ENCODE peak calls at places on chromosomes 3 and 15, in ten cellular contexts. Y, H, N, O, E, R, Z, K, P and F are unnamed samples. For H3K4me1, the result is how much of the 10 kb centered on the place peaks cover.

GRCh38 chr15:48343865-48344264 is 12.6 kb downstream of the DUT start:
- DNase-seq in P (no peak), H (no peak), R (no peak), Y (no peak), N (no peak), K (no peak), E (no peak), O (no peak), Z (no peak), F (no peak)

GRCh38 chr15:51775967-51776816 is 24.8 kb downstream of the TMOD2 start:
- DNase-seq in Y (peak), O (peak), E (no peak), P (no peak), R (peak), N (no peak), H (peak), Z (peak), K (peak), F (no peak)

GRCh38 chr15:73597036-73597638 is 36.1 kb downstream of the NPTN start:
- DNase-seq in P (no peak), Z (no peak), R (no peak), O (no peak), Y (no peak), K (no peak), E (no peak), H (no peak), N (no peak), F (no peak)

GRCh38 chr3:46935989-46936620 is 40.4 kb downstream of the CCDC12 start:
- DNase-seq in O (no peak), K (no peak), R (no peak), Z (no peak), Y (no peak), N (no peak), E (no peak), P (no peak), H (no peak), F (peak)

GRCh38 chr15:29925227-29926082 is 103.2 kb upstream of the TJP1 start:
- DNase-seq in O (peak), E (peak), Y (no peak), R (peak), H (peak), K (peak), Z (peak), P (no peak), N (no peak), F (no peak)

GRCh38 chr15:85440451-85440850 is 60.0 kb downstream of the AKAP13 start:
- DNase-seq in Z (no peak), E (no peak), R (no peak), H (no peak), N (no peak), K (no peak), Y (no peak), P (no peak), O (no peak), F (no peak)

GRCh38 chr3:138448631-138449030 is 14.2 kb downstream of the ESYT3 start:
- DNase-seq in O (no peak), Y (no peak), N (no peak), E (no peak), H (no peak), R (no peak), P (peak), Z (no peak), K (no peak), F (no peak)

GRCh38 chr15:72338617-72339321 is 18.8 kb upstream of the CELF6 start:
- DNase-seq in N (no peak), E (no peak), K (no peak), Z (no peak), P (no peak), O (no peak), H (no peak), Y (no peak), R (no peak), F (no peak)

GRCh38 chr15:57485869-57486268 is 105.8 kb upstream of the MYZAP start:
- DNase-seq in H (no peak), E (peak), R (peak), P (no peak), Z (peak), K (no peak), Y (peak), N (no peak), O (peak), F (no peak)

GRCh38 chr3:17945018-17945798 is 202.8 kb upstream of the TBC1D5 start:
- DNase-seq in P (no peak), E (no peak), N (no peak), Z (no peak), K (no peak), R (no peak), Y (no peak), O (no peak), H (no peak), F (no peak)

GRCh38 chr3:8441969-8442559 is 59.6 kb upstream of the LMCD1 start:
- DNase-seq in E (peak), P (no peak), H (no peak), Z (peak), K (peak), Y (no peak), N (no peak), R (peak), O (no peak), F (no peak)

GRCh38 chr15:25939122-25939521 is 76.0 kb upstream of the ATP10A start:
- DNase-seq in H (no peak), Y (no peak), R (no peak), P (no peak), E (no peak), Z (no peak), O (no peak), K (no peak), N (no peak), F (peak)

GRCh38 chr3:66393486-66394260 is 107.1 kb downstream of the LRIG1 start:
- DNase-seq in K (no peak), P (no peak), Y (no peak), O (no peak), Z (peak), H (no peak), N (no peak), R (no peak), E (no peak), F (peak)

GRCh38 chr3:131756405-131756804 is 253.6 kb upstream of the MRPL3 start:
- DNase-seq in K (no peak), E (no peak), O (no peak), R (peak), Y (no peak), H (no peak), P (no peak), N (no peak), Z (no peak), F (no peak)

GRCh38 chr3:119636891-119637611 is 23.3 kb downstream of the POPDC2 start:
- DNase-seq in Y (no peak), R (no peak), H (no peak), N (no peak), K (no peak), P (no peak), E (no peak), O (no peak), Z (no peak), F (no peak)

GRCh38 chr3:125374501-125374995 is 577 bp downstream of the ZNF148 start:
- DNase-seq in R (peak), Y (no peak), H (peak), Z (peak), E (no peak), K (no peak), O (peak), P (peak), N (no peak), F (no peak)

GRCh38 chr3:65277788-65278187 is 590.0 kb upstream of the ADAMTS9 start:
- DNase-seq in Z (no peak), O (no peak), H (no peak), E (no peak), Y (no peak), R (peak), N (no peak), P (no peak), K (no peak), F (no peak)

GRCh38 chr15:88258021-88258641 is 1.6 kb upstream of the NTRK3 start:
- DNase-seq in Z (no peak), N (peak), P (no peak), Y (no peak), R (peak), H (no peak), K (peak), O (peak), E (peak), F (no peak)

GRCh38 chr3:139284221-139284620 is 59.6 kb upstream of the MRPS22 start:
- DNase-seq in Z (no peak), H (no peak), K (no peak), Y (no peak), E (no peak), N (no peak), O (no peak), R (no peak), P (no peak), F (no peak)

GRCh38 chr3:124529826-124530571 is 200.3 kb upstream of the UMPS start:
- DNase-seq in K (no peak), H (no peak), Y (no peak), P (no peak), R (peak), N (peak), E (no peak), Z (peak), O (no peak), F (no peak)

GRCh38 chr3:129353589-129353941 is 74.9 kb downstream of the EFCAB12 start:
- DNase-seq in O (no peak), P (no peak), N (no peak), E (no peak), Y (no peak), R (no peak), K (no peak), H (no peak), Z (no peak), F (no peak)

GRCh38 chr3:126677862-126678549 is 23.1 kb upstream of the TXNRD3 start:
- DNase-seq in R (no peak), P (no peak), H (no peak), E (no peak), Z (no peak), O (no peak), Y (no peak), K (no peak), N (no peak), F (peak)

GRCh38 chr3:126682046-126682445 is 22.0 kb upstream of the CHCHD6 start:
- DNase-seq in Z (no peak), O (no peak), N (no peak), R (no peak), Y (no peak), H (no peak), P (no peak), E (no peak), K (no peak), F (peak)

GRCh38 chr3:126678691-126679317 is 23.9 kb upstream of the TXNRD3 start:
- DNase-seq in R (peak), H (peak), N (peak), Z (no peak), Y (no peak), O (peak), E (no peak), K (no peak), P (no peak), F (peak)

GRCh38 chr3:126679318-126679751 is 24.4 kb upstream of the TXNRD3 start:
- DNase-seq in R (peak), Z (peak), Y (peak), O (peak), H (peak), P (peak), K (peak), N (peak), E (peak), F (peak)

DNA sequence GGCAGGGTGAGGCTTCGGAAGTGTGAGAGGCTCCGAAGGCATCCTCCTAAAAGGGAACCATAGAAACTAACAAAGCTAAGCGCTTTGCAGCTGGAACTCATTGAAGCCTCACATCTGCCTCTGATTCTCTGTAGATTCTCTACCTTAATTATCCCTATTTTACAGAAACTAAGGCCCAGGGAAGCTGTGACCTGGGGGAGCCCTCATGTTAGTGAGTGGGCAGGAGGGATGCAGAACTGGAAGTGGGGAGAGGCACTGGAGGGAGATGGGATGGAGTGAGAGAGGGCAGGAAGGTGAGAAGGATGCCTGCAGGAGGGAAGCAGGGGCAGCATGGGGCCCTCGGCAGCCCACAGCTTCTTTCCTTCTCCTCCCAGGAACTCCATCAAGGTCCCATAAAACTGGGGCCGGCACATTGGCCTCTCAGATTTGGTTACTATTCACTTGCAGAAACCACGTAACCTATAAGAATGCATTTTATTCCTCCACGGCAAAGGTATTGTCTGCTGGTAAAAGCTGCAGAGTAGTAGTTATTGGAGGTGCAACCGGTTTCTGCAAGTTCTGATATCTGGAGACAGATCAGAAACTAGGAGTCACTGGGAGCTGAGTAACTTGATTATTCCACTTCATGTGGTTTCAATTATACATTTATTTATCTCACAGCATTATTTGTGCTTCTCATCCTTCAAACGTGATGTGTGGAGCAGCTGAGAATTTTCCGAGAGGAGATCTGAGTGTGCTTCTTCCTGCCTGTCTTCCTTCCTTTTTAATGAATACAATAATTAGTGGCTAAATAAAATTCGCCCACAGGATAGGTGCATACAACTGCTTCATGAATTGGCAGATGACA is 24.0 kb upstream of the CHCHD6 start:
- DNase-seq in E (no peak), P (no peak), Y (no peak), O (no peak), K (no peak), Z (no peak), H (no peak), R (peak), N (peak), F (peak)
- TF ChIP-seq POLR2AphosphoS5 in E (no peak), P (no peak), Y (no peak), O (no peak), K (no peak), Z (no peak), H (no peak), R (no peak), N (no peak), F (no peak)

DNA sequence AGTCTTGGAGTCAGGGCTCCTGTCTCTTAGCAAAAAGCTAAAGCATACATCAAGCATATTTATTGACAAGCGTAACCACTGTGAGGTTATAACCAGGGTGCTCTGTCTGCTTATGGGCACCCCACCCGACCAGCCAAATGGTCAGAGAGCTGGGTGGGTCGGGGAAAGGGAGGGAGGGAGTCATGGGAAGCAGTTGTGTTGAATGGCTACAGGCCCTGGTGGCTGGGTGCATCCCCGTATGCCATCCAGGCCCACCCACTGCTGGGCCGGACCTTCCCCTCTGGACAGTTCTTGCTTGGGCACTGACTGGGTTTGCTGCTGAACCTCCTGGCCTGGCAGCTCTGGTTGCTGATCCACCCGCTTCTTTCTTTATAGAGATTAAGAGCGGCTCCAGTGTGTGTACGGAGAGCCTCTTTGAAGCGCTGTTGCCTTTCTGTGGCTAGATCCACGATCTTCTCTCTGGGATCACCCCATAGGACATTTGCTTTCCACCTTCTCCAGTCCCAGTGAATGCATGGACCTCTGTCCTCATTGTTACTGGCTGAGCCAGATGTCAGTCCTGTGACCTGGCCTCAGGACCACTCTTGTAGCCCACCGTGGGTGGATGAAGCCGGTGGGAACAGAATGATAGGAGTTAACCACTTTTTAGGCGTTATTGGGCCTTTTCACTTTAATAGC is 59.6 kb downstream of the SMAD3 start:
- DNase-seq in O (no peak), E (no peak), K (no peak), Y (no peak), N (no peak), P (no peak), R (no peak), H (no peak), Z (no peak), F (peak)
- H3K4me1 ChIP-seq in O (half or more), E (under half), K (under half), Y (half or more), N (under half), P (half or more), R (under half), H (under half), Z (half or more), F (half or more)

GRCh38 chr3:63351159-63352007 is 73.3 kb downstream of the SYNPR start:
- DNase-seq in E (no peak), N (no peak), R (peak), K (peak), Z (peak), P (no peak), H (no peak), O (no peak), Y (peak), F (no peak)
- TF ChIP-seq POLR2AphosphoS5 in E (no peak), N (no peak), R (no peak), K (no peak), Z (no peak), P (no peak), H (no peak), O (no peak), Y (no peak), F (no peak)

GRCh38 chr3:172202797-172203196 is 163.4 kb downstream of the FNDC3B start:
- DNase-seq in R (no peak), Y (no peak), Z (no peak), K (no peak), H (no peak), P (no peak), O (no peak), N (no peak), E (no peak), F (no peak)
- H3K4me1 ChIP-seq in R (under half), Y (half or more), Z (under half), K (under half), H (under half), P (under half), O (half or more), N (under half), E (under half), F (under half)

DNA sequence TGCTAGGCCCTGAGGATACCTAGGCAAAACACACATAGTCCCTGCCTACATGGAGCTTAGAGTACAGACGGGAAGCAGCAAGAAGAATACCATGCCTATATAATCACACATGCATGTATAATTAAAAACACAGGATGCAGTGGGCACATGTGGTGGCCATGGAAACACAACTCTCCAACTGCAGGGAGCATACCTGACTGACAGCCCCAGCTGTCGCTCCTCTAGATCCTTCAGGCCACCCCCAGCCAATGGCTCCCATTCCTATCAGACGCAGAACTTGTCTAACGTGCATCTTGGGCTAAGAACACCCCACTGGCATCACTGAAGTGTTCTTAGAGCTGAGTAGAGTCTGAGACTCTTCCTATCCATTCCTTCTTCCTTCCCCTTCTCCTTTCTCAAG is 125.5 kb upstream of the FRMD4B start:
- DNase-seq in Y (no peak), O (no peak), E (no peak), Z (no peak), K (no peak), P (no peak), N (no peak), H (no peak), R (no peak), F (no peak)
- TF ChIP-seq POLR2AphosphoS5 in Y (no peak), O (no peak), E (no peak), Z (no peak), K (no peak), P (no peak), N (no peak), H (no peak), R (no peak), F (no peak)